ENCODE peak calls at places on chromosomes 2 and 18, in seven cellular contexts. J is K562, K is HCT116, U is suprapubic skin, F is endothelial cell of umbilical vein, W is sigmoid colon, E is stomach. M is an unnamed sample.
A peak's percentile ranks its signal among the peaks of the same experiment; 100 is the strongest.

GRCh38 chr2:112996635-112997034 is 8.6 kb upstream of the IL36A start:
- DNase-seq in J (no peak), K (no peak), U (no peak), F (no peak), W (no peak), E (no peak), M (no peak)

GRCh38 chr2:217418544-217418943 is 558.7 kb upstream of the TNP1 start:
- DNase-seq in J (no peak), K (no peak), U (no peak), F (no peak), W (no peak), E (no peak), M (peak; percentile 79)

GRCh38 chr2:176473177-176473576 is 203.9 kb downstream of the MTX2 start:
- DNase-seq in J (no peak), K (no peak), U (no peak), F (peak; percentile 58), W (peak; percentile 76), E (no peak), M (no peak)

GRCh38 chr2:100882645-100883613 is 63.0 kb downstream of the NPAS2 start:
- DNase-seq in J (no peak), K (peak; percentile 51), U (no peak), F (no peak), W (no peak), E (peak; percentile 28), M (no peak)

GRCh38 chr18:78965917-78966878 is 13.4 kb upstream of the SALL3 start:
- DNase-seq in J (no peak), K (no peak), U (no peak), F (no peak), W (no peak), E (no peak), M (no peak)

GRCh38 chr18:1965541-1965940 is 605.8 kb downstream of the METTL4 start:
- DNase-seq in J (no peak), K (no peak), U (no peak), F (no peak), W (no peak), E (no peak), M (no peak)

GRCh38 chr18:11324956-11325873 is 175.8 kb upstream of the PIEZO2 start:
- DNase-seq in J (no peak), K (no peak), U (no peak), F (no peak), W (no peak), E (no peak), M (no peak)

GRCh38 chr2:24558781-24559540 is 67.9 kb downstream of the NCOA1 start:
- DNase-seq in J (no peak), K (no peak), U (no peak), F (no peak), W (no peak), E (no peak), M (no peak)

GRCh38 chr18:77376043-77376732 is 126.5 kb downstream of the GALR1 start:
- DNase-seq in J (no peak), K (no peak), U (no peak), F (no peak), W (no peak), E (no peak), M (no peak)

GRCh38 chr2:157841485-157841884 is 34.6 kb downstream of the ACVR1 start:
- DNase-seq in J (no peak), K (no peak), U (no peak), F (no peak), W (no peak), E (no peak), M (no peak)

GRCh38 chr2:210228586-210228985 is 3.3 kb upstream of the ACADL start:
- DNase-seq in J (no peak), K (no peak), U (no peak), F (no peak), W (no peak), E (no peak), M (no peak)

GRCh38 chr2:16058747-16059358 is 118.5 kb downstream of the MYCN start:
- DNase-seq in J (no peak), K (no peak), U (no peak), F (no peak), W (no peak), E (no peak), M (no peak)

GRCh38 chr18:57698571-57699276 is 77.1 kb upstream of the NARS1 start:
- DNase-seq in J (no peak), K (no peak), U (no peak), F (no peak), W (no peak), E (no peak), M (no peak)

GRCh38 chr2:159196393-159196925 is 90.0 kb downstream of the WDSUB1 start:
- DNase-seq in J (no peak), K (no peak), U (no peak), F (no peak), W (no peak), E (no peak), M (no peak)

GRCh38 chr2:88016948-88017779 is 817 bp upstream of the RNU2-63P start:
- DNase-seq in J (peak; percentile 79), K (peak; percentile 59), U (peak; percentile 72), F (no peak), W (peak; percentile 72), E (peak; percentile 67), M (no peak)

GRCh38 chr2:217875138-217875537 is 127.7 kb downstream of the TNS1 start:
- DNase-seq in J (no peak), K (no peak), U (no peak), F (no peak), W (no peak), E (no peak), M (no peak)

GRCh38 chr2:175755169-175755568 is 246.9 kb downstream of the LNPK start:
- DNase-seq in J (no peak), K (no peak), U (no peak), F (no peak), W (no peak), E (no peak), M (no peak)

GRCh38 chr18:57559311-57559710 is 27.2 kb downstream of the FECH start:
- DNase-seq in J (no peak), K (no peak), U (no peak), F (no peak), W (no peak), E (no peak), M (no peak)

GRCh38 chr2:202831241-202831997 is 40.1 kb downstream of the ICA1L start:
- DNase-seq in J (peak; percentile 54), K (peak; percentile 61), U (no peak), F (peak; percentile 75), W (no peak), E (peak; percentile 33), M (no peak)

GRCh38 chr2:216083464-216084279 is 2.0 kb downstream of the TMEM169 start:
- DNase-seq in J (peak; percentile 33), K (no peak), U (no peak), F (no peak), W (no peak), E (no peak), M (no peak)

DNA sequence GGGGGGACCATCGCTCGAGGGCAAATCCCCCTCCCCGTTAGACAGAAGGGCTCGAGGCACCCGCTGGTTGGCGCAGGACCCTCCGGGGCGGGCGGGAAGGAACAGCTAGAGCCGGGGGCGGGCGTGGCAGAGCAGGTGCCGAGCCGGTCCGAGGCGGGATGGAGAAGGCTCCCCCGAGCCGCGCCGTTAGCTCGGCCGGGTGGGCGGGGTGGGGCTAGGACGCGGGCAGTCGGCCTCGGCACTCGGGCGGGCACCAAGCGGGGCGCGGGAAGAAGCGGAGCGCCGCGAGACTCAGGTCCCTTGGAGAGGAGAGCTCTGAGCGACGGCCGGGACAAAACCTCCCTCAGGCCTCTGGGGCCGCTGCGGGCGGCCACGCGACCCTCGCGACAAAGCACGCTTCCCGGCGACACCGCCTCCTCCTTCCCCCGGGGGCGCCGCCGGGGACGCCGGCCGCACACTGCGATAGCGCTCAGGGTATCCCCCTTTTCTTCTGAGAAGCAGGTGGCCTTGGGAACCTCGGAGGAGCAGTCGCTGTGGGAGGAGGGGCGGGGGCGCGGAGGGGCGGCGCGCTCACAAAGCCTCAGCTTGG is 694 bp downstream of the FHOD3 start:
- DNase-seq in J (no peak), K (no peak), U (no peak), F (no peak), W (no peak), E (no peak), M (peak; percentile 81)
- TF ChIP-seq POLR2AphosphoS5 in J (no peak), K (no peak), U (no peak), F (no peak), W (no peak), E (no peak), M (no peak)

DNA sequence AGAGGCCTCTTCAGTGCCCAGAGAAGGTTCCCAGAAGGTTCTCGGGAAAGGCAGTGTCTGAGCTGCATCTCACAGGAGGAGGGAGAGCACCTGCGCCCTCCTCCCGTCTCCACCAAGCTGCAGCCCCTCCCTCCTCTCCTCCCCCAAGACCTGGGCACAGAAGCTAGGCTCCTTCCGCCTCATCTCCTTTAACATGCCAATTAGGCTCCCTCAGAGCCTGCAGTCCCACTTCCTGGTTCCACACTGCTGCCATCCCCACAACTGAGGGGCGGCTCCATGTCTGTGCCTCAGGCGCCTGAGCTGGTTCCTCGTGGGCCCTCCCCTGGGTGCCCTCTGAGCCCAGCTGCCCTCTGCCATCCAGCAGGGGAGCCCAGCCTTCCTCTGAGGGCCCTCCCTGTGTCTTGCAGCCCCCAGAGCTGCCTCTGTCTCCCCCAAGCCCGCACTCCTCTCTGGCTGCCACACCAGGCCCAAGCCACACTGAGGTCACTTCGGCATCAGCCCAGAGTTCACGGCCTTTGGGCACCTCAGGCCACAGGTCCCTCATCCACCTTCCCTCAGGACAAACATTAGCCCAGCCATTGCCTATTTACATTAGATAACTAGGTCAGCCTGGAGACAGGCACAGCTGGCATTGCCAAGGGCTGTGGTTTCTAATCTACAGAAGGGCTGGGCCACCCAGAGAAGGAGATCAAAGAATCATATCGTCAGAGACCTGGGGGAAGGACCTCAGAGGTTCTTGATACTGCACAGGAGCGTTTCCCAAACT is 28.9 kb downstream of the KCNK3 start:
- DNase-seq in J (no peak), K (no peak), U (no peak), F (no peak), W (no peak), E (peak; percentile 84), M (no peak)
- H3K4me1 ChIP-seq in J (peaks cover 15% of the 10 kb centered on the region), K (peaks cover 66% of the 10 kb centered on the region), U (peaks cover 17% of the 10 kb centered on the region), F (peaks cover 4% of the 10 kb centered on the region), W (no peaks in the 10 kb centered on the region), E (peaks cover 61% of the 10 kb centered on the region), M (peaks cover 79% of the 10 kb centered on the region)

GRCh38 chr18:456361-456821 is 44.1 kb downstream of the COLEC12 start:
- DNase-seq in J (no peak), K (no peak), U (no peak), F (no peak), W (peak; percentile 93), E (no peak), M (no peak)
- TF ChIP-seq POLR2AphosphoS5 in J (no peak), K (no peak), U (no peak), F (no peak), W (peak; percentile 70), E (peak; percentile 44), M (peak; percentile 37)

DNA sequence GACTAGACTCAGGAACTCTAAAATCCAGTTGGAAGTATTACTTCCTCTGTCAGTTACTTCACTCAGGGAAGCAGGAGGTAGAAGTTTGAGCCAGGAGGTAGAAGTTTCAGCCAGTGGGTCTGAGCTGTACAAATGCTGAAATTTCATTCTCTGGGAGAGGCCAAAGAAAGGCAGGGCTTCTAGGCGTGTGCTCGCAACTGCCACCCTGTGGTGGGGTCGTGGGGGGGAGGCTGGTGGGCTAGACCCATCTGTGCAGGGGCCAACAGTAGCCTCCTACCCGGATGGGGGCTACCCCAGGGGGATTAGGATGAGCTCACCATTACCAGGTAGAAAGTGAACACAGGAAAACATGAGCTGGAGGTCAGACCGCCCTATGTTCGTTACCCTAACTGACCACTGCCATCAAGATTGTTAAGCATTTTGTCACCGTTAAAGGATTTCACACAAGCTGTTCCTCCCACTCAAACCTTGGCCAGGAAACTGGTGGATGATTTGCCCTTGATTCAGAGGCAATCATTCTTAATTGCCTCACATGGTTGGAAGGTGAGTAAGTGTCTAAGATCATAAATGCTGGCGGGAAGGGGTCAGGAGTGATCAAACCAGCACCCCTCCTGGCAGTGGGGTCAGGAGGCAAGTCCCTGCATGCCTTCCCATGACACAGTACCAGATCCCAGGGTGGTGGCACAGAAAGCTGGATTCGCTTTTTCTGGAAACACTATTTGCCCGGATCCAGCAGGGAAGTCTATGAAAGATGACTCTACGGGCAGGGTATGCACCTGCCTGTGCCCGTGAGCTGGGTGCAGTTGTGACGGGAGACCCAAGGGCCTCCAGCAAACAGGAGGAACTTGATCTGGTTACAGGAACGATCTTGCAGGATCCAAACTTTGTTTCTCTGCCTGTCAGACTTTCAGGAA is 5.2 kb upstream of the FHL2 start:
- DNase-seq in J (peak; percentile 37), K (peak; percentile 93), U (no peak), F (peak; percentile 86), W (no peak), E (no peak), M (no peak)
- H3K4me1 ChIP-seq in J (peaks cover 19% of the 10 kb centered on the region), K (peaks cover 30% of the 10 kb centered on the region), U (peaks cover 35% of the 10 kb centered on the region), F (peaks cover 40% of the 10 kb centered on the region), W (no peaks in the 10 kb centered on the region), E (peaks cover 21% of the 10 kb centered on the region), M (peaks cover 17% of the 10 kb centered on the region)